ENCODE peak calls at places on chromosomes 5 and 9, in nine cellular contexts. F is type B pancreatic cell, L is NB4, P is glutamatergic neuron, S is endothelial cell, A is AG09309, M is fibroblast of pulmonary artery, B is neural crest cell, E is K562. U is an unnamed sample.

GRCh38 chr9:88530051-88530450 is 4.9 kb upstream of the NXNL2 start:
- DNase-seq in B (no peak), F (no peak), L (peak; percentile 26), M (peak; percentile 48), E (no peak), P (no peak), S (no peak), A (no peak), U (no peak)

GRCh38 chr9:109624901-109625300 is 126.8 kb upstream of the PTPN3 start:
- DNase-seq in E (no peak), F (no peak), S (no peak), L (no peak), A (no peak), B (no peak), M (no peak), P (no peak), U (no peak)

GRCh38 chr5:1514027-1514818 is 9.5 kb downstream of the LPCAT1 start:
- DNase-seq in L (no peak), E (no peak), A (no peak), S (no peak), B (no peak), F (peak; percentile 67), P (peak; percentile 21), M (no peak), U (peak; percentile 8)

GRCh38 chr5:59312223-59312622 is 581.3 kb downstream of the PDE4D start:
- DNase-seq in M (no peak), S (no peak), E (no peak), P (no peak), F (no peak), L (no peak), B (no peak), A (no peak), U (no peak)

GRCh38 chr5:95668728-95669127 is 14.1 kb downstream of the SPATA9 start:
- DNase-seq in F (no peak), P (no peak), L (no peak), B (no peak), E (no peak), A (no peak), S (no peak), M (peak; percentile 20), U (no peak)

GRCh38 chr9:122172131-122172530 is 12.4 kb downstream of the MORN5 start:
- DNase-seq in F (no peak), M (no peak), S (no peak), E (peak; percentile 35), B (no peak), P (no peak), L (no peak), A (no peak), U (no peak)

GRCh38 chr9:33263131-33263935 is 1.2 kb downstream of the BAG1 start:
- DNase-seq in E (no peak), S (no peak), L (peak; percentile 72), A (no peak), B (peak; percentile 13), P (peak; percentile 22), F (no peak), M (peak; percentile 24), U (no peak)

GRCh38 chr9:109166771-109167601 is at the start of gene FRRS1L:
- DNase-seq in M (no peak), S (peak; percentile 12), E (no peak), F (no peak), B (peak; percentile 20), P (peak; percentile 70), L (no peak), A (no peak), U (no peak)

GRCh38 chr5:171427318-171428167 is 8.1 kb downstream of the FGF18 start:
- DNase-seq in B (no peak), E (no peak), S (no peak), M (peak; percentile 10), L (no peak), F (peak; percentile 49), A (no peak), P (no peak), U (no peak)

GRCh38 chr5:151596839-151597539 is 5.9 kb upstream of the FAT2 start:
- DNase-seq in F (no peak), E (no peak), S (peak; percentile 18), M (no peak), L (no peak), B (no peak), P (no peak), A (no peak), U (no peak)

GRCh38 chr9:120436937-120437592 is 142.9 kb downstream of the CDK5RAP2 start:
- DNase-seq in M (peak; percentile 23), B (no peak), S (no peak), F (no peak), E (no peak), P (no peak), A (no peak), L (peak; percentile 84), U (no peak)

GRCh38 chr5:179267671-179268071 is 77.6 kb downstream of the ADAMTS2 start:
- DNase-seq in F (peak; percentile 62), L (no peak), B (no peak), S (no peak), E (no peak), A (no peak), P (peak; percentile 9), M (no peak), U (peak; percentile 2)

GRCh38 chr9:131258186-131258585 is 18.1 kb downstream of the FAM78A start:
- DNase-seq in S (no peak), P (no peak), L (no peak), B (no peak), E (no peak), A (no peak), F (no peak), M (no peak), U (no peak)

GRCh38 chr5:93675458-93676450 is 65.6 kb downstream of the POU5F2 start:
- DNase-seq in M (no peak), F (no peak), E (no peak), A (no peak), S (no peak), P (no peak), B (no peak), L (no peak), U (no peak)

GRCh38 chr9:130606887-130607582 is 27.7 kb downstream of the FUBP3 start:
- DNase-seq in B (no peak), M (peak; percentile 28), L (no peak), S (no peak), A (no peak), F (no peak), E (no peak), P (no peak), U (no peak)

GRCh38 chr9:8374471-8374870 is 574.9 kb upstream of the DMAC1 start:
- DNase-seq in M (peak; percentile 13), E (no peak), P (no peak), B (no peak), F (no peak), S (no peak), A (no peak), L (no peak), U (no peak)

GRCh38 chr5:136374003-136374402 is 8.7 kb upstream of the TRPC7 start:
- DNase-seq in M (peak; percentile 39), B (no peak), F (no peak), A (no peak), L (peak; percentile 40), E (no peak), P (no peak), S (peak; percentile 12), U (no peak)
- TF ChIP-seq CTCF in M (peak; percentile 36), B (peak; percentile 45), F (peak; percentile 57), A (peak; percentile 15), L (peak; percentile 19), E (peak; percentile 46), P (no peak), S (no peak), U (no peak)

GRCh38 chr5:164959761-164960160 is 1454.3 kb downstream of the MAT2B start:
- DNase-seq in E (no peak), F (no peak), B (no peak), P (no peak), L (no peak), S (no peak), A (no peak), M (no peak), U (no peak)

GRCh38 chr5:164962302-164962961 is 1457.0 kb downstream of the MAT2B start:
- DNase-seq in B (no peak), A (no peak), L (no peak), E (no peak), P (no peak), F (no peak), S (no peak), M (no peak), U (no peak)

GRCh38 chr5:164958688-164959087 is 1453.3 kb downstream of the MAT2B start:
- DNase-seq in E (no peak), L (peak; percentile 3), A (no peak), S (no peak), M (no peak), F (no peak), P (no peak), B (no peak), U (no peak)
- TF ChIP-seq CTCF in E (no peak), L (no peak), A (no peak), S (peak; percentile 40), M (no peak), F (peak; percentile 64), P (peak; percentile 59), B (peak; percentile 43), U (no peak)

GRCh38 chr9:134782921-134783698 is 97.5 kb upstream of the FCN2 start:
- DNase-seq in E (no peak), L (peak; percentile 23), P (peak; percentile 54), S (no peak), A (no peak), M (no peak), F (no peak), B (no peak), U (no peak)

GRCh38 chr9:134779640-134780039 is 101.0 kb upstream of the FCN2 start:
- DNase-seq in L (no peak), M (no peak), P (no peak), A (no peak), E (no peak), B (no peak), S (no peak), F (no peak), U (no peak)

GRCh38 chr9:134783699-134784039 is 96.9 kb upstream of the FCN2 start:
- DNase-seq in S (no peak), B (no peak), L (peak; percentile 31), M (peak; percentile 40), F (no peak), A (no peak), P (no peak), E (no peak), U (no peak)

GRCh38 chr9:134784612-134785305 is 95.9 kb upstream of the FCN2 start:
- DNase-seq in M (no peak), S (no peak), P (no peak), F (no peak), E (no peak), A (no peak), B (peak; percentile 9), L (no peak), U (no peak)

DNA sequence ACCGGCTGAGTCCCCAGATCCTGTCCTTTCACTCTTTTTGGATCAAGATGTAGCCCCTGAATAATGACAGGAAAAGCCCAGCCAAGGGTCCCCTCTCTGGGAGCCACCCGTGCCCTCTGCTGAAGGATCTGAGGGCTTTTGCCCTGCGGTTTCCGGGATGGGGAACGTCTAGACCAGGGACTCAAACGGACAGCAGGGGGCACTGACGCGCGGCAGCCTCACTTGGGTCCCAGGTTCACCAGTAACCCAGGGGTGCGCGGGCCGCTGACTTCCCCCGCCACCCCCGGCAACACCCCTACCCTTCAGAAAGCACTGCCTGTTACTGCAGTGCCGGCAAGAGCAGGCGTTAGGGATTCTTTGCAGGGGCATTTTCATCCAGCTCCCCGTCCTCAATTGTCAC is 98.7 kb upstream of the FCN2 start:
- DNase-seq in F (no peak), P (peak; percentile 46), L (peak; percentile 45), E (peak; percentile 56), S (peak; percentile 28), B (no peak), A (no peak), M (no peak), U (no peak)
- TF ChIP-seq CTCF in F (peak; percentile 44), P (peak; percentile 46), L (peak; percentile 40), E (peak; percentile 31), S (peak; percentile 18), B (no peak), A (peak; percentile 35), M (peak; percentile 16), U (no peak)

GRCh38 chr5:169826618-169827017 is 153.7 kb downstream of the INSYN2B start:
- DNase-seq in P (no peak), L (peak; percentile 27), B (no peak), A (no peak), S (no peak), M (peak; percentile 33), F (no peak), E (peak; percentile 12), U (no peak)
- TF ChIP-seq CTCF in P (no peak), L (no peak), B (no peak), A (peak; percentile 35), S (no peak), M (peak; percentile 35), F (no peak), E (peak; percentile 36), U (no peak)

U was measured in activated B cell treated with CpG ODN at 0.5 μM for 24 hours.